ENCODE peak calls at places on chromosomes 12 and 14, in six cellular contexts. Z is RWPE1; A is EL; Y is activated naive CD4-positive, alpha-beta T cell; Q is CD8-positive, alpha-beta T cell; K is mucosa of descending colon. X is an unnamed sample.
A peak's percentile ranks its signal among the peaks of the same experiment; 100 is the strongest.

GRCh38 chr12:116299064-116299463 is 21.6 kb upstream of the MED13L start:
- DNase-seq in Z (no peak), A (no peak), Y (no peak), Q (no peak), K (no peak), X (no peak)

GRCh38 chr14:100341301-100342031 is 18.3 kb downstream of the SLC25A47 start:
- DNase-seq in Z (peak; percentile 27), A (peak; percentile 78), Y (no peak), Q (no peak), K (peak; percentile 21), X (peak; percentile 70)

GRCh38 chr14:105486974-105487448 is 325 bp downstream of the CRIP1 start:
- DNase-seq in Z (no peak), A (no peak), Y (peak; percentile 52), Q (peak; percentile 41), K (peak; percentile 78), X (no peak)

GRCh38 chr14:60339571-60339970 is 90.5 kb downstream of the PPM1A start:
- DNase-seq in Z (no peak), A (no peak), Y (no peak), Q (no peak), K (no peak), X (no peak)

GRCh38 chr14:34714320-34715107 is at the start of gene CFL2:
- DNase-seq in Z (peak; percentile 68), A (peak; percentile 85), Y (peak; percentile 48), Q (peak; percentile 58), K (peak; percentile 78), X (no peak)

GRCh38 chr14:63874223-63874622 is 21.4 kb downstream of the SYNE2 start:
- DNase-seq in Z (no peak), A (no peak), Y (no peak), Q (no peak), K (no peak), X (no peak)

GRCh38 chr12:104825408-104825807 is 132.7 kb downstream of the SLC41A2 start:
- DNase-seq in Z (no peak), A (peak; percentile 27), Y (no peak), Q (no peak), K (no peak), X (no peak)

GRCh38 chr12:121537814-121538698 is 42.8 kb downstream of the KDM2B start:
- DNase-seq in Z (no peak), A (peak; percentile 18), Y (peak; percentile 19), Q (no peak), K (no peak), X (no peak)

GRCh38 chr14:105226198-105226597 is 22.1 kb upstream of the BTBD6 start:
- DNase-seq in Z (no peak), A (no peak), Y (no peak), Q (no peak), K (no peak), X (no peak)

GRCh38 chr12:75977590-75977951 is 54.0 kb downstream of the PHLDA1 start:
- DNase-seq in Z (no peak), A (no peak), Y (no peak), Q (no peak), K (no peak), X (no peak)

GRCh38 chr12:13307143-13307831 is 110.8 kb downstream of the EMP1 start:
- DNase-seq in Z (no peak), A (no peak), Y (no peak), Q (no peak), K (no peak), X (no peak)

GRCh38 chr14:47993883-47994282 is 318.5 kb upstream of the MDGA2 start:
- DNase-seq in Z (no peak), A (no peak), Y (no peak), Q (no peak), K (no peak), X (no peak)

GRCh38 chr14:78972440-78972839 is 802.3 kb downstream of the NRXN3 start:
- DNase-seq in Z (no peak), A (no peak), Y (no peak), Q (no peak), K (no peak), X (no peak)

GRCh38 chr14:92039073-92039719 is 663 bp downstream of the TRIP11 start:
- DNase-seq in Z (peak; percentile 64), A (peak; percentile 80), Y (no peak), Q (no peak), K (no peak), X (no peak)

GRCh38 chr14:63438065-63438757 is 105.0 kb downstream of the PPP2R5E start:
- DNase-seq in Z (peak; percentile 92), A (peak; percentile 95), Y (no peak), Q (no peak), K (peak; percentile 61), X (peak; percentile 77)

GRCh38 chr12:110501378-110501721 is 561 bp downstream of the VPS29 start:
- DNase-seq in Z (no peak), A (peak; percentile 71), Y (no peak), Q (peak; percentile 7), K (peak; percentile 56), X (no peak)

GRCh38 chr14:34129927-34130552 is 179.2 kb upstream of the EGLN3 start:
- DNase-seq in Z (no peak), A (no peak), Y (no peak), Q (no peak), K (no peak), X (no peak)